ENCODE peak calls at places on chromosomes 16 and 17, in ten cellular contexts. W is HCT116, O is SK-N-MC, T is GM23248, K is H1, Z is mammary epithelial cell, J is GM23338, X is PC-9, Y is fibroblast of lung, L is keratinocyte. D is an unnamed sample.

GRCh38 chr16:54585966-54586365 is 299.4 kb upstream of the IRX3 start:
- DNase-seq in W (no peak), J (no peak), Z (no peak), L (no peak), T (no peak), Y (no peak), X (no peak), O (no peak), K (no peak), D (no peak)

GRCh38 chr16:80147021-80147680 is 393.6 kb upstream of the DYNLRB2 start:
- DNase-seq in K (no peak), Z (no peak), X (no peak), L (no peak), W (no peak), T (peak), O (no peak), J (no peak), Y (no peak), D (no peak)

GRCh38 chr17:81491761-81492160 is 20.8 kb downstream of the ACTG1 start:
- DNase-seq in O (no peak), X (no peak), W (no peak), T (no peak), J (no peak), Z (no peak), Y (no peak), K (no peak), L (no peak), D (no peak)

GRCh38 chr16:50501251-50501650 is 46.9 kb upstream of the NKD1 start:
- DNase-seq in K (no peak), X (no peak), Z (no peak), O (no peak), L (no peak), T (no peak), J (no peak), W (no peak), Y (no peak), D (no peak)

GRCh38 chr16:21950782-21951521 is 2.2 kb upstream of the UQCRC2 start:
- DNase-seq in K (no peak), X (peak), Y (peak), W (peak), J (peak), L (no peak), T (peak), Z (peak), O (no peak), D (peak)

GRCh38 chr16:18942069-18942468 is 15.9 kb upstream of the SMG1 start:
- DNase-seq in J (no peak), Z (no peak), Y (no peak), W (no peak), X (no peak), T (no peak), L (no peak), K (no peak), O (no peak), D (no peak)

GRCh38 chr16:51994597-51994996 is 552.3 kb downstream of the TOX3 start:
- DNase-seq in J (no peak), Z (peak), W (no peak), K (no peak), Y (no peak), O (no peak), L (peak), T (peak), X (peak), D (peak)

GRCh38 chr17:58156839-58157803 is 8.9 kb downstream of the OR4D1 start:
- DNase-seq in X (no peak), K (peak), Z (peak), W (no peak), J (peak), Y (no peak), L (no peak), T (peak), O (no peak), D (no peak)

GRCh38 chr16:83845263-83845662 is 37.5 kb downstream of the HSBP1 start:
- DNase-seq in T (no peak), W (no peak), Y (no peak), J (no peak), O (no peak), K (no peak), L (no peak), X (no peak), Z (no peak), D (no peak)

GRCh38 chr16:52557236-52557635 is 10.3 kb upstream of the TOX3 start:
- DNase-seq in K (no peak), J (no peak), O (no peak), W (no peak), Z (no peak), Y (no peak), L (no peak), X (no peak), T (no peak), D (no peak)

GRCh38 chr17:82402865-82403264 is 15.3 kb upstream of the HEXD start:
- DNase-seq in L (no peak), X (no peak), Z (no peak), T (no peak), K (no peak), O (no peak), J (no peak), W (no peak), Y (no peak), D (no peak)

GRCh38 chr16:89281189-89281577 is 63.7 kb downstream of the ZNF778 start:
- DNase-seq in T (no peak), L (no peak), Y (no peak), J (no peak), X (no peak), Z (no peak), W (no peak), O (no peak), K (no peak), D (no peak)

GRCh38 chr16:20660325-20660724 is 37.2 kb downstream of the ACSM1 start:
- DNase-seq in O (no peak), T (no peak), K (no peak), L (no peak), W (no peak), J (no peak), Z (no peak), X (no peak), Y (no peak), D (no peak)

GRCh38 chr16:68284847-68285246 is 20.5 kb downstream of the SLC7A6 start:
- DNase-seq in W (no peak), T (no peak), K (no peak), O (no peak), L (no peak), X (no peak), Y (no peak), J (no peak), Z (no peak), D (no peak)

GRCh38 chr17:2025622-2026309 is 632 bp upstream of the RTN4RL1 start:
- DNase-seq in K (peak), X (peak), Z (peak), O (no peak), L (no peak), W (no peak), T (peak), J (peak), Y (peak), D (peak)
- TF ChIP-seq EZH2 in K (no peak), X (peak), Z (no peak), O (no peak), L (no peak), W (no peak), T (peak), J (peak), Y (no peak), D (no peak)

GRCh38 chr16:66425651-66426050 is 1.4 kb upstream of the BEAN1 start:
- DNase-seq in X (no peak), J (no peak), O (no peak), L (no peak), Z (no peak), T (no peak), W (no peak), K (no peak), Y (no peak), D (no peak)

GRCh38 chr16:66427036-66427446 is at the start of gene BEAN1:
- DNase-seq in X (no peak), T (peak), O (no peak), L (no peak), J (peak), Y (no peak), K (peak), W (no peak), Z (no peak), D (peak)

GRCh38 chr16:66427451-66427860 is 361 bp downstream of the BEAN1 start:
- DNase-seq in W (no peak), J (peak), T (peak), L (no peak), O (no peak), K (no peak), Y (no peak), Z (no peak), X (no peak), D (no peak)

GRCh38 chr16:66427871-66428681 is 981 bp downstream of the BEAN1 start:
- DNase-seq in O (no peak), Z (no peak), T (peak), K (peak), X (no peak), W (no peak), L (no peak), Y (no peak), J (peak), D (no peak)

DNA sequence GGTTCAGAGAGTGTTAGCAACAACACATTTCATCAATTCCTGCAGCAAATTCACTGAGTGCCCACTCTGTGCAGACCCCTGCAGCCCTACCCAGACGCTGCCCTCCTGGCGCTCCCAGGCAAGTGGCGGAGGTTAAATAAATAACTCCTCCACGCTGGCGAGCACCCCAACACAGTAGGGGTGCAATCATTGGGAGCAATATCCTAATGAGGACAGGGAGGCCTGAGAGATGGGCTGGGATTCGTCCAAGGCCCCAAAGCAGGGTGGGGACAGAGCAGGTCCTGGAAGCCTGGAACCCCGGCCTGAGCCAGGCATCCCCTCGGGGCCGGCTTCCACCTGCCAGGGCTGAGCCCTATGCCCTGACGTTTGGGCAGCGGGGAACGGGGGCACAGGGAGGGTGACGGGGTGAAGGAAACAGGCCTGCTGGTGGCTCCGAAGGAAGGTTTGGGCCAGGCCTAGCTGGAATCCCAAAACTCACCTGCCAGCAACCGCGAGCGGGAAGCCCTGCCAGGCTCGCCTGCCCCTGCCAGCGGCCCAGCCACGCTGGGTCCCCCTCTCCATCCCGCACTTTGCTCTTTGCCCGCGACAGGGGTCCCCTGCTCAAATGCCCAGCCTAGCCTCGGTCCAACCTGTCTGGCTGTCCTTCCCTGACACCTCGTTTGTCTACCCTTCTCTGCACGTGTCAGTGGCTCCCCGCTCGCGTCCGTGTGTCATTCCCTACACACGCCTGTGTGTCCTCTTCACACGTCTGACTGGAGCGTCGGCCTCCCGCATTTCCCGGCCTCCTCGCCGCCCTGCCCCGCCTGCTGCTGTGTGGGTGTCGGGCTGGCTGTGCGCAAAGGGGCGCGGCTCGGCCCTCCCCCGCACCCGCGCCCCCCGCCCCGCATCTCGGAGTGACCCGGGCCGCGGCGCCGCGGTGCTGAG is 721 bp upstream of the BEAN1 start:
- DNase-seq in W (no peak), X (no peak), Z (no peak), O (no peak), L (no peak), J (peak), K (peak), Y (no peak), T (peak), D (no peak)
- TF ChIP-seq EZH2 in W (no peak), X (no peak), Z (no peak), O (no peak), L (peak), J (peak), K (peak), Y (peak), T (no peak), D (no peak)

GRCh38 chr16:707062-707538 is 1.5 kb upstream of the FBXL16 start:
- DNase-seq in K (no peak), Z (no peak), J (no peak), T (no peak), O (no peak), L (no peak), X (no peak), Y (no peak), W (no peak), D (no peak)

GRCh38 chr16:704552-705380 is 835 bp downstream of the FBXL16 start:
- DNase-seq in X (no peak), L (no peak), W (no peak), J (no peak), Z (no peak), K (peak), O (no peak), Y (no peak), T (no peak), D (no peak)

GRCh38 chr16:705748-706188 is at the start of gene FBXL16:
- DNase-seq in W (no peak), Z (no peak), T (no peak), X (no peak), K (peak), O (no peak), Y (no peak), J (peak), L (no peak), D (peak)

GRCh38 chr16:708019-708418 is 2.4 kb upstream of the FBXL16 start:
- DNase-seq in J (no peak), X (no peak), L (no peak), K (no peak), Y (no peak), W (no peak), Z (no peak), T (no peak), O (no peak), D (no peak)

DNA sequence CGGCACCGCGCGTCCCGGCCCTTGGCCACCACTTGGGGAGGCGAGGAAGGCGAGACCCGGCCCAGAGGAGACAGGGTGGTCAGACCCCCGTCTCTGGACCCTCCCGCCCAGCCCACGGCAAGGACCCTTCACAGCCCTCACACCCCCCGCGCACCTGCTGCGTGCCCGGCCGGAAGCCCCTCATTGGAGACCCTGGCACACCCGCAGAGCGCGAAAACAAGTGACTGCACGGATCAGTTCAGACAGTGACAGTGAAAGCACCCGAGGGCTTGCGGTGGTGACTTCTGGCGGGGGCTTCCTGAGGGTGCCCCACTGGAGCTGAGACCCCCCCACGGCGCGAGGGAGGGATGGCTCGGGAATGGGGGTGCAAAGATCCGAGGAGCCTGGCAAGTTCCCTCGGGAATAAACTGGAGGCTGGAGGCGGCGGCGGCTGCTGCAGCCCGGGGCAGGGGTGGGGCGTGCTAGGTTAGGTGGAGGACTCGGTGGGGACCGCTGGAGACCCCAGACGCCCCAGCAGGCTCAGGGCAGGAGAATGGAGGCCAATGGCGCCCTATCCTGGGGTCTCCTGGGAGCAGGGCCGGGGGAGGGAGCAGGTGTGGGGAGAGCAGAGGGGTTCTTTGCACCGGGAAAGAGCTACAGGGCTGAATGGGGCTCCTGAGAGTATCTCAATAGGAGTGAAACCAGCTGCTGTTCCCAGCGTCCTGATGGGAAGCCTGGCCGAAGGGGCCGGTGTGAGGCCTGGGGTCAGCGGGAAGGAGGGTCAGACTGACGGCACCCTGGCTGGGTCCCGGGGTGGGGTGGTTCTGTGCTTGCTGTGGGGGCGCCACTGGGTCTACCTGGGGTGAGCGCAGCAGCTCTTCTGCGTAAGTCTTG is 824 bp upstream of the FBXL16 start:
- DNase-seq in Y (no peak), O (no peak), Z (no peak), T (no peak), J (peak), W (no peak), L (no peak), K (peak), X (no peak), D (no peak)
- TF ChIP-seq EZH2 in Y (peak), O (no peak), Z (peak), T (peak), J (peak), W (no peak), L (peak), K (peak), X (peak), D (no peak)

GRCh38 chr16:86287641-86288201 is 222.6 kb upstream of the FOXF1 start:
- DNase-seq in Z (no peak), L (no peak), Y (no peak), J (no peak), T (no peak), W (no peak), O (no peak), K (peak), X (no peak), D (no peak)
- TF ChIP-seq EZH2 in Z (peak), L (peak), Y (peak), J (no peak), T (peak), W (no peak), O (no peak), K (no peak), X (no peak), D (no peak)

GRCh38 chr17:59292174-59292523 is 39.3 kb upstream of the YPEL2 start:
- DNase-seq in J (no peak), O (no peak), W (no peak), K (no peak), T (no peak), Z (no peak), L (no peak), Y (no peak), X (no peak), D (no peak)
- TF ChIP-seq EZH2 in J (no peak), O (no peak), W (no peak), K (no peak), T (no peak), Z (no peak), L (no peak), Y (no peak), X (no peak), D (no peak)

DNA sequence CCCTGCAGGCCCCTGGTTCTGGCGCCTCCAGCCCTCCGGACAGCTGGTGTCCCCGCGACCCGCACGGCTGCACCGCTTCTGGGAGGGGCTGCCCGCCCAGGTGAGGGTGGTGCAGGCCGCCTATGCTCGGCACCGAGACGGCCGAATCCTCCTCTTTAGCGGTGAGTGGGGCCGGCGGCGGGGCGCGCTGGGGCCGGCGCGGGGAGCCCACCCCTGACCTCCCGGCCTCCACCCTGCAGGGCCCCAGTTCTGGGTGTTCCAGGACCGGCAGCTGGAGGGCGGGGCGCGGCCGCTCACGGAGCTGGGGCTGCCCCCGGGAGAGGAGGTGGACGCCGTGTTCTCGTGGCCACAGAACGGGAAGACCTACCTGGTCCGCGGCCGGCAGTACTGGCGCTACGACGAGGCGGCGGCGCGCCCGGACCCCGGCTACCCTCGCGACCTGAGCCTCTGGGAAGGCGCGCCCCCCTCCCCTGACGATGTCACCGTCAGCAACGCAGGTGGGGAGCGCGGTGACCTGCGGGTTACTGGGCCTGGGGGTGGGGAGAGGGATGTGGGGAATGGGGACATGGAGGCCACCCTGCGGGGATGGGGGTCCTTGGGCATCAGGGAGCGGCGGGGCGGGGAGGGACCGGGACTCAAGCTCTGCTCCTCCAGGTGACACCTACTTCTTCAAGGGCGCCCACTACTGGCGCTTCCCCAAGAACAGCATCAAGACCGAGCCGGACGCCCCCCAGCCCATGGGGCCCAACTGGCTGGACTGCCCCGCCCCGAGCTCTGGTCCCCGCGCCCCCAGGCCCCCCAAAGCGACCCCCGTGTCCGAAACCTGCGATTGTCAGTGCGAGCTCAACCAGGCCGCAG is 7.0 kb upstream of the IL32 start:
- DNase-seq in Z (no peak), T (peak), L (no peak), O (no peak), W (peak), X (no peak), K (peak), Y (peak), J (peak), D (peak)
- TF ChIP-seq EZH2 in Z (no peak), T (no peak), L (no peak), O (no peak), W (no peak), X (no peak), K (no peak), Y (no peak), J (no peak), D (no peak)

DNA sequence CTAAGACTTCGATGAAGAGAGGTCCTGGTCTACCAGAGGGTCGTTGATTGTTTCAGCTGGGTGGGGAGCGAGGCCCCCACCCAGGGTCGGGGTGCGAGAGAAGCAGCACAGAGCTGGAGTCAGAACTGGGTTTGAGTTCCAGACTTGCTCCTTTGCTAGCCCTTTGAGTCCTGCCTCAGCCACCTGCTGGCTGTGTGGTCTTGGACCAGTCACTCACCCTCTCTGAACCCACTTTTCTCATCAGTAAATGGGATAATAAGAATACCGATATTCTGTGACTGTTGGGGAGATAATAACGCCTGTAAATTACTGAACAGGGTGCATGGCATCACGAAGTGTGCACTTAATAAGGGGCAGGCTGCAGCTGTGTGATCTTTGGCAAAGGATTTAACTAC is 427 bp upstream of the MMP28 start:
- DNase-seq in K (no peak), Y (no peak), O (no peak), X (no peak), Z (no peak), W (no peak), L (no peak), T (no peak), J (no peak), D (no peak)
- TF ChIP-seq EZH2 in K (no peak), Y (peak), O (no peak), X (no peak), Z (no peak), W (no peak), L (no peak), T (no peak), J (no peak), D (no peak)